ENCODE peak calls at places on chromosomes 12 and 14, in five cellular contexts. P, K, X, E and Z are unnamed samples. For H3K4me1, the result is how much of the 10 kb centered on the place peaks cover.

GRCh38 chr14:39668449-39668848 is 236.2 kb upstream of the FBXO33 start:
- DNase-seq in P (no peak), K (no peak), X (no peak), E (no peak), Z (no peak)

GRCh38 chr14:76958020-76958965 is 70.2 kb downstream of the IRF2BPL start:
- DNase-seq in P (no peak), K (no peak), X (no peak), E (no peak), Z (no peak)

GRCh38 chr12:1662761-1663439 is 28.0 kb upstream of the ADIPOR2 start:
- DNase-seq in P (no peak), K (peak), X (peak), E (peak), Z (peak)

GRCh38 chr12:48969847-48970701 is 1.5 kb downstream of the WNT10B start:
- DNase-seq in P (no peak), K (no peak), X (no peak), E (no peak), Z (peak)

GRCh38 chr14:80425686-80426085 is 214.4 kb upstream of the DIO2 start:
- DNase-seq in P (no peak), K (no peak), X (peak), E (peak), Z (no peak)

GRCh38 chr14:103805708-103806107 is 41.7 kb downstream of the PPP1R13B start:
- DNase-seq in P (no peak), K (no peak), X (no peak), E (no peak), Z (no peak)

GRCh38 chr12:7107181-7108041 is 1.6 kb downstream of the C1RL start:
- DNase-seq in P (no peak), K (peak), X (no peak), E (no peak), Z (no peak)

GRCh38 chr12:47312794-47313426 is 233.2 kb upstream of the AMIGO2 start:
- DNase-seq in P (no peak), K (no peak), X (no peak), E (no peak), Z (no peak)

GRCh38 chr12:88625316-88625715 is 45.0 kb upstream of the KITLG start:
- DNase-seq in P (no peak), K (no peak), X (no peak), E (no peak), Z (no peak)

GRCh38 chr12:113983777-113984448 is 17.8 kb upstream of the RBM19 start:
- DNase-seq in P (no peak), K (no peak), X (no peak), E (no peak), Z (no peak)

GRCh38 chr12:79706156-79706555 is 15.4 kb upstream of the PAWR start:
- DNase-seq in P (no peak), K (no peak), X (no peak), E (no peak), Z (no peak)

GRCh38 chr14:73239463-73240241 is 2.3 kb downstream of the PAPLN start:
- DNase-seq in P (peak), K (no peak), X (no peak), E (peak), Z (no peak)

GRCh38 chr14:61930101-61930857 is 168.1 kb downstream of the SNAPC1 start:
- DNase-seq in P (no peak), K (no peak), X (no peak), E (no peak), Z (no peak)

GRCh38 chr12:6630696-6631095 is 5.1 kb downstream of the LPAR5 start:
- DNase-seq in P (peak), K (no peak), X (no peak), E (no peak), Z (peak)

GRCh38 chr12:468671-469389 is 9.1 kb downstream of the B4GALNT3 start:
- DNase-seq in P (no peak), K (no peak), X (no peak), E (no peak), Z (no peak)

GRCh38 chr14:87443787-87444186 is 549.2 kb downstream of the GALC start:
- DNase-seq in P (no peak), K (no peak), X (no peak), E (no peak), Z (no peak)

GRCh38 chr12:93005928-93006654 is 77.0 kb upstream of the EEA1 start:
- DNase-seq in P (no peak), K (no peak), X (no peak), E (no peak), Z (no peak)

GRCh38 chr14:50123062-50123461 is 6.7 kb upstream of the VCPKMT start:
- DNase-seq in P (no peak), K (no peak), X (no peak), E (no peak), Z (no peak)

GRCh38 chr12:27573972-27574371 is 50.0 kb downstream of the PPFIBP1 start:
- DNase-seq in P (no peak), K (no peak), X (peak), E (no peak), Z (no peak)

GRCh38 chr12:133107121-133107520 is 23.0 kb downstream of the ZNF891 start:
- DNase-seq in P (no peak), K (no peak), X (no peak), E (no peak), Z (no peak)

GRCh38 chr14:83887871-83888270 is 1642.1 kb upstream of the FLRT2 start:
- DNase-seq in P (no peak), K (no peak), X (no peak), E (no peak), Z (no peak)

GRCh38 chr12:49515266-49515665 is 23.6 kb upstream of the KCNH3 start:
- DNase-seq in P (no peak), K (no peak), X (no peak), E (no peak), Z (no peak)

GRCh38 chr12:128803788-128804187 is 20.0 kb downstream of the SLC15A4 start:
- DNase-seq in P (peak), K (no peak), X (no peak), E (no peak), Z (no peak)

GRCh38 chr12:100955139-100955538 is 160.6 kb downstream of the ANO4 start:
- DNase-seq in P (no peak), K (no peak), X (no peak), E (no peak), Z (no peak)

GRCh38 chr12:203462-204260 is 10.3 kb downstream of the SLC6A12 start:
- DNase-seq in P (peak), K (no peak), X (no peak), E (no peak), Z (no peak)

GRCh38 chr14:76126066-76126465 is 25.7 kb upstream of the GPATCH2L start:
- DNase-seq in P (no peak), K (no peak), X (no peak), E (no peak), Z (no peak)

GRCh38 chr12:125403145-125403789 is 338.0 kb downstream of the AACS start:
- DNase-seq in P (no peak), K (no peak), X (peak), E (no peak), Z (no peak)

GRCh38 chr12:6772729-6773661 is 675 bp downstream of the LAG3 start:
- DNase-seq in P (no peak), K (no peak), X (no peak), E (no peak), Z (no peak)

GRCh38 chr12:104823985-104824441 is 134.1 kb downstream of the SLC41A2 start:
- DNase-seq in P (peak), K (no peak), X (peak), E (no peak), Z (peak)

GRCh38 chr12:103909811-103910210 is 20.4 kb upstream of the HSP90B1 start:
- DNase-seq in P (no peak), K (no peak), X (no peak), E (no peak), Z (no peak)

GRCh38 chr12:49825971-49826421 is 2.2 kb downstream of the NCKAP5L start:
- DNase-seq in P (peak), K (peak), X (no peak), E (no peak), Z (no peak)

GRCh38 chr14:93161411-93161940 is 23.2 kb downstream of the MOAP1 start:
- DNase-seq in P (no peak), K (no peak), X (no peak), E (no peak), Z (no peak)

GRCh38 chr12:48999371-49000131 is at the start of gene DDN:
- DNase-seq in P (peak), K (no peak), X (peak), E (no peak), Z (peak)

GRCh38 chr12:13375583-13376413 is 179.3 kb downstream of the EMP1 start:
- DNase-seq in P (no peak), K (no peak), X (no peak), E (no peak), Z (no peak)

GRCh38 chr14:39459795-39460478 is 27.7 kb upstream of the FBXO33 start:
- DNase-seq in P (no peak), K (no peak), X (no peak), E (no peak), Z (no peak)

GRCh38 chr14:77889971-77890442 is 90.1 kb downstream of the ADCK1 start:
- DNase-seq in P (no peak), K (no peak), X (no peak), E (no peak), Z (no peak)

GRCh38 chr12:29288031-29288430 is 92.9 kb downstream of the ERGIC2 start:
- DNase-seq in P (no peak), K (no peak), X (no peak), E (no peak), Z (no peak)

GRCh38 chr14:69999246-69999645 is 120.0 kb downstream of the SMOC1 start:
- DNase-seq in P (no peak), K (no peak), X (no peak), E (peak), Z (no peak)

GRCh38 chr14:102138935-102139247 is 806 bp upstream of the WDR20 start:
- DNase-seq in P (no peak), K (no peak), X (no peak), E (no peak), Z (no peak)

GRCh38 chr14:102139248-102140026 is at the start of gene WDR20:
- DNase-seq in P (peak), K (peak), X (peak), E (peak), Z (peak)

GRCh38 chr14:102140750-102141145 is 1.1 kb downstream of the WDR20 start:
- DNase-seq in P (no peak), K (no peak), X (no peak), E (no peak), Z (no peak)

GRCh38 chr14:102140027-102140749 is 491 bp downstream of the WDR20 start:
- DNase-seq in P (peak), K (no peak), X (no peak), E (peak), Z (peak)

GRCh38 chr14:102141797-102142196 is 2.1 kb downstream of the WDR20 start:
- DNase-seq in P (no peak), K (no peak), X (no peak), E (no peak), Z (no peak)
- H3K4me3 ChIP-seq in P (peak), K (no peak), X (no peak), E (no peak), Z (no peak)

DNA sequence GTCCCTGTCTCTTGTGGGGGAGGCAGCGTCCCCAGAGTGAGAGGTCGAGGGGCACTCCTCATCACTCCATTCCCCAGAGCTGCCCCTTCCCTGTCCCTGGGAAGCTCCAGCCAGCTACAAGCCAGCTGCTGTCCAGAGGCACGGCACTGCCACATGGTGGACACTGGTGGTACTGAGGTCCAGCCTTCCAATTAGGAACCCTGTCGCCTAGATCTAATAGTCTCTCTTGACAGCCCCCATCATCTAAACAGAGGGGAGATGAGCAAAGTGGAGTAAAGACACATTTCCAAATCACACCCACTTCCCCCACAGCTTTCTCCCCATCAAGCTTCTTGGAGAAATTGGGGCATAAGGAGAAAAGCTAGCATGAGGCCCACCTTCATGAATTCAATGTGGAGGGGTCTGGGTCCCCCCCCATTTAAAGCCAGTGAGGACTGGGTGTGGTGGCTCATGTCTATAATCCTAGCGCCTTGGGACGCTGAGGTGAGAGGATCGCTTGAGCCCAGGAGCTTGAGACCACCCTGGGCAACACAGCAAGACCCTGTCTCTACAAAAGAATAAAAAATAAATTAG is 2.1 kb upstream of the INHBE start:
- DNase-seq in P (peak), K (peak), X (no peak), E (no peak), Z (peak)
- H3K4me1 ChIP-seq in P (under half), K (under half), X (under half), E (under half), Z (under half)

GRCh38 chr12:131911851-131912525 is 17.1 kb upstream of the PUS1 start:
- DNase-seq in P (no peak), K (no peak), X (no peak), E (no peak), Z (no peak)

GRCh38 chr12:131913666-131914065 is 15.4 kb upstream of the PUS1 start:
- DNase-seq in P (no peak), K (no peak), X (no peak), E (no peak), Z (no peak)

GRCh38 chr12:131914179-131914702 is 14.8 kb upstream of the PUS1 start:
- DNase-seq in P (peak), K (peak), X (no peak), E (no peak), Z (no peak)

GRCh38 chr12:131911251-131911650 is 16.8 kb downstream of the ULK1 start:
- DNase-seq in P (no peak), K (no peak), X (no peak), E (no peak), Z (no peak)

DNA sequence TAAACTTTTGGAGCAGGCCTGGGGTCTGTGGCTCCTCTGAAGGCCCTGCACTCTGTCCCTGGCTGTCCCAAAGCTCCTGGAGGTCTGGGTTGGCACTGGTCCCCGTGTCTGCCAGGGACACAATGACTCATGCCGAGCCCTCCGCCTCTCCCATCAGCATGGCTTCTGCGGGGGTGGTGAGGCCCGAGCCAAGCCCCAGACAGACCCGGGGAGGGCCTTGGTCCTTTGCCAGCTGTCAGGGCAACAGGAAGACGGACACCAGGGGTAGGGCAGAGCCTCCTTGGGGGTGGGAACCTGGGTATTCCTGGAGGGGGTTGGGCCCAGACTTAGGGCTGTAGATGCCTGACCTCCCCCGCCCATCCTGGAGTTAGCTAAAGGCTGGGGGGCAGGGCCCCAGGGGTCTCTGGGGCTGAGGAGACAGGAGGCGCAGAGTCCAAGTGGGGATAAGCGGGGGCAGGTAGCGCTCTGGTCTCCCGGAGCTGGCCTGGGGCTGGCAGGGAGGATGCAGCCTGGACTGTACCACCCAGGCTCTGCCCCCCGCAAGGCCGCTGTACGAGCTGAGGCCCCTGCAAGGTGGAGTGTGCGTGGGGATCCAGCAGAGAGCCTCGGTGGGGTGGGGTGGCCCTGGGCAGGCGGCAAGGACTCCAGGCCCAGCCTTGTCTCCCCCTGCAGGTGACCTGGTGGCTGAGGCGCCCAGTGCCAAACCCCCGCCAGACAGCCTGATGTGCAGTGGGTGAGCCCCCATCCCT is 16.4 kb upstream of the PUS1 start:
- DNase-seq in P (peak), K (peak), X (peak), E (peak), Z (no peak)
- TF ChIP-seq CTCF in P (no peak), K (no peak), X (peak), E (no peak), Z (no peak)

GRCh38 chr14:48735607-48736006 is 850.6 kb downstream of the RPS29 start:
- DNase-seq in P (no peak), K (no peak), X (no peak), E (no peak), Z (no peak)
- H3K4me3 ChIP-seq in P (no peak), K (no peak), X (no peak), E (no peak), Z (no peak)

DNA sequence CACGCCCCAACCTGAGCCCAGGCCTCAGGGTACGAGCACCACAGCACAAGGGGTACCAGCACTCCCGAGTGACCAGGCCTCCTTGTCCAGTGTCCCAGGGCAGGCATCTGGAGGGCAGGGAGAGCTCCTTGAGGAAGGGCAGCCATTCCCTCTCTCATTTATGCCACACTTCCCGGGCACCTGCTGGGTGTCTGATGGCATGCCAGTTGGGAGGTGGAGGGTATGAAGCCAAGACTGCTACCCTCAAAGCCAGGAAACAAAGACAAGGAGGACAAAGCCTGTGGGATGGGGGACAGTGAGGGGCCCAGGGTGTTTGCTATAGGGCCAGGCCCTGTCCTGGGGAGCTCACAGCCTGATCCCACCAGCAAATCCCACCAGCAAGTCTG is 45.6 kb downstream of the CCDC88C start:
- DNase-seq in P (peak), K (no peak), X (no peak), E (no peak), Z (no peak)
- H3K4me1 ChIP-seq in P (under half), K (under half), X (under half), E (under half), Z (under half)

GRCh38 chr12:4355150-4355842 is 24.2 kb downstream of the FGF23 start:
- DNase-seq in P (no peak), K (no peak), X (no peak), E (no peak), Z (no peak)

GRCh38 chr12:4353785-4354208 is 25.7 kb downstream of the FGF23 start:
- DNase-seq in P (no peak), K (no peak), X (no peak), E (no peak), Z (peak)

DNA sequence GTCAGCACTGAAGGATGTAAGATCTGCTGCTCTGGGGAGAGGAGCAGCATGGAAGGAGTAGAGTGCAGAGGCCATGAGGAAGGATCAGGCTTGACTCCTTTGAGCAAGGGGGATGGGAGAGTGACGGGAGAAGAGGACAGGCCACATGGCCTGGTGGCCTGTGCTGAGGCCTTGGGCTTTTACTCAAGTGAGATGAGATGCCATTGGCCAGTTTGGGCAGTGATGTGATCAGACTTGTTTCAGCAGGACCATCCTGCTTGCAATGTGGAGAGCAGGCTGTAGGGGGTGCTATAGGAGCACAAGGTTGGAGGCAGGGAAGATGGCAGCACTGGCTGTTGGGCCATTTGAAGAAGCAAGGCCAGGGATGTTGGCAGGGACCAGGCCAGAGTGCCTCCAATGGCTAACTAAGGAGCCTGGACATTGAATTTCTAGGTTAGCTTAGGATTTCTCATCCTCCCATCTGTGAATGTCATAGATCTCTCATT is 23.6 kb downstream of the FGF23 start:
- DNase-seq in P (peak), K (no peak), X (peak), E (no peak), Z (no peak)
- TF ChIP-seq CTCF in P (peak), K (no peak), X (peak), E (peak), Z (peak)

GRCh38 chr12:94987806-94988205 is 15.7 kb downstream of the NDUFA12 start:
- DNase-seq in P (no peak), K (no peak), X (no peak), E (no peak), Z (no peak)

GRCh38 chr12:94980577-94980976 is 22.9 kb downstream of the NDUFA12 start:
- DNase-seq in P (no peak), K (no peak), X (no peak), E (no peak), Z (no peak)

GRCh38 chr12:94982456-94982855 is 21.0 kb downstream of the NDUFA12 start:
- DNase-seq in P (no peak), K (no peak), X (no peak), E (no peak), Z (no peak)

GRCh38 chr12:94979941-94980340 is 23.6 kb downstream of the NDUFA12 start:
- DNase-seq in P (no peak), K (no peak), X (no peak), E (no peak), Z (no peak)

GRCh38 chr12:94983321-94983720 is 20.2 kb downstream of the NDUFA12 start:
- DNase-seq in P (no peak), K (no peak), X (no peak), E (no peak), Z (no peak)
- H3K4me3 ChIP-seq in P (no peak), K (no peak), X (no peak), E (no peak), Z (no peak)

GRCh38 chr12:56980941-56981530 is 23.6 kb upstream of the RDH16 start:
- DNase-seq in P (no peak), K (no peak), X (no peak), E (no peak), Z (no peak)
- H3K4me1 ChIP-seq in P (under half), K (under half), X (under half), E (under half), Z (under half)